ENCODE peak calls at places on chromosomes 1 and 21, in eight cellular contexts. P, W, E, D, R, F, M and T are unnamed samples.

GRCh38 chr1:72485786-72486185 is 203.4 kb upstream of the NEGR1 start:
- DNase-seq in P (peak), W (no peak), E (no peak), D (peak), R (no peak), F (no peak), M (no peak), T (no peak)

GRCh38 chr1:183209533-183210158 is 23.6 kb downstream of the LAMC2 start:
- DNase-seq in P (peak), W (no peak), E (no peak), D (peak), R (no peak), F (no peak), M (peak), T (no peak)

GRCh38 chr1:164515932-164516331 is 43.1 kb upstream of the PBX1 start:
- DNase-seq in P (no peak), W (no peak), E (no peak), D (peak), R (no peak), F (no peak), M (peak), T (no peak)

GRCh38 chr1:94998748-94999147 is 71.8 kb upstream of the CNN3 start:
- DNase-seq in P (no peak), W (no peak), E (no peak), D (no peak), R (no peak), F (no peak), M (no peak), T (no peak)

GRCh38 chr21:43364851-43365424 is 62.0 kb downstream of the SIK1 start:
- DNase-seq in P (no peak), W (no peak), E (no peak), D (no peak), R (no peak), F (no peak), M (no peak), T (no peak)

GRCh38 chr21:29145354-29145782 is 14.9 kb downstream of the MAP3K7CL start:
- DNase-seq in P (peak), W (no peak), E (no peak), D (peak), R (no peak), F (no peak), M (peak), T (no peak)

GRCh38 chr1:50266509-50266908 is 156.7 kb downstream of the DMRTA2 start:
- DNase-seq in P (peak), W (peak), E (no peak), D (peak), R (no peak), F (no peak), M (peak), T (no peak)

GRCh38 chr1:12178511-12178910 is 11.7 kb downstream of the TNFRSF1B start:
- DNase-seq in P (no peak), W (no peak), E (no peak), D (no peak), R (no peak), F (no peak), M (no peak), T (no peak)

GRCh38 chr1:112358061-112358770 is 37.8 kb upstream of the CTTNBP2NL start:
- DNase-seq in P (no peak), W (no peak), E (no peak), D (no peak), R (no peak), F (no peak), M (peak), T (no peak)

GRCh38 chr1:172662464-172663109 is 3.7 kb downstream of the FASLG start:
- DNase-seq in P (peak), W (no peak), E (no peak), D (peak), R (no peak), F (peak), M (peak), T (no peak)

GRCh38 chr1:197526736-197527371 is 248.4 kb downstream of the DENND1B start:
- DNase-seq in P (peak), W (no peak), E (no peak), D (peak), R (no peak), F (no peak), M (peak), T (no peak)

GRCh38 chr1:103514920-103515503 is 10.5 kb upstream of the RNPC3 start:
- DNase-seq in P (peak), W (no peak), E (no peak), D (peak), R (no peak), F (no peak), M (peak), T (no peak)

GRCh38 chr1:8016244-8017241 is 9.6 kb downstream of the ERRFI1 start:
- DNase-seq in P (no peak), W (no peak), E (no peak), D (no peak), R (no peak), F (no peak), M (peak), T (no peak)

GRCh38 chr21:25562660-25563059 is 44.6 kb downstream of the MRPL39 start:
- DNase-seq in P (no peak), W (no peak), E (no peak), D (no peak), R (no peak), F (no peak), M (no peak), T (no peak)

GRCh38 chr1:165823552-165824268 is 3.7 kb upstream of the UCK2 start:
- DNase-seq in P (no peak), W (no peak), E (no peak), D (no peak), R (no peak), F (no peak), M (no peak), T (no peak)

GRCh38 chr1:226558293-226558692 is 9.7 kb downstream of the STUM start:
- DNase-seq in P (no peak), W (no peak), E (no peak), D (peak), R (no peak), F (no peak), M (no peak), T (no peak)

GRCh38 chr21:38346286-38346685 is 89.5 kb downstream of the KCNJ15 start:
- DNase-seq in P (no peak), W (no peak), E (no peak), D (no peak), R (no peak), F (no peak), M (no peak), T (no peak)

GRCh38 chr1:214494706-214495105 is 56.7 kb downstream of the PTPN14 start:
- DNase-seq in P (peak), W (no peak), E (no peak), D (no peak), R (no peak), F (no peak), M (peak), T (no peak)

DNA sequence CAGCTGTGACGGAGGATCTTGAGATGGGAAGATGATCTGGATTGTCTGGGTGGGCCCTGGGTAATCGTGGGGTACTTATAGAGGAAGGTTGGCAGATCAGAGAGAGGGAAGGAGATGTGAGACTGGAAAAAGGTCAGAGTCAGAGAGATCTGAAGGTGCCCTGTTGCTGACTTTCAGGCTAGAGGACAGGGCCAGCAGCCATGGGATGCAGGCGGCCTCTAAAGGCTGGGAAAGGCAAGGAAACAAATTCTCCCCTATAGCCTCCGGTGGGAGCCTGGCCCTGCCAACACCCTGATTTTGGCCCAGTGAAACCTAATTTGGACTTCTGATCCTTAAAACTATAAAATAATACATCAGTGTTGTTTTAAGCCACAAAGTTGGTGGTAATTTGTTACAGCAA is 153.5 kb upstream of the TMEM51 start:
- DNase-seq in P (no peak), W (no peak), E (no peak), D (no peak), R (no peak), F (no peak), M (no peak), T (no peak)
- TF ChIP-seq CTCF in P (peak), W (no peak), E (no peak), D (no peak), R (no peak), F (no peak), M (peak), T (no peak)

DNA sequence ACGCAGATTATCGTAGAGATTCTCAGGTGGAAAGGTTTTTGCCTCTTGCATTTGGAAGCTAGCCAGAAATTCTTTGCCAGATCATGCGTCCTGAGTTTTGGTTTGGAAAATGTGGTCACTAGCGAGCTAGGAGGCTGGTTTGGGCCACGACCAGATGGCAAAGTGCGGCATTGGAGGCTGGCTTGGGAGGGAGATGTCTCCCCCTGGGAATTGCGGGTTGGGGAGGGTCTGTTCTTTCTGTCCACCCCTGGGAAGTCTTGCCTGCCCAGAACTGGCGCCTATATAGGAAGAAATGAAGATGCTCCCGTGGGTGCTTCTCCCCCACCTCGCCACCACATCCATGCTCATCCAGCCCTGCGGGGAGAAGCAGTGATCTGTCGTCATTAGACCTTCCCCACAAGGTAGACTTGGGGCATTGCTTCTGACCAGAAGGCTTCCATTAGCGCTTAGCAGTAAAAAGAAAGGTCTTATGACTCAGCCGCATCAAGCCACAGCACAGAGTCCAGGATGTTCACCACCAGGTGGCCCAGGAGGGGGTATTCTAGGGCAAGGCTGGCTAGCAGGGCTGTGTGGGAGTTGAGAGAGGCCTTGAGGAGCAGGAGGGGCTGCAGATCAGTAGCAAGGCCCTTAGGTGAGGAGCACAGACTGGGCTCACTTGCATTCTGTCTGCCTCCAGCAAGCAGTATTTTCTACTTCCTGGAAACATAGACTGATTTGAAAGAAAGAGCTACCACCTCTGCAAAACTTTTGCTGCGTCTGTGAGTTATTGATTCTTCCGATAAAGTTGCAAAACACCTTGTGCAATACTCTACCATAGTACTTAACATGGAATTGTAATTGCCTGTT is 1.5 kb upstream of the PTP4A2 start:
- DNase-seq in P (peak), W (peak), E (peak), D (peak), R (peak), F (peak), M (peak), T (peak)
- TF ChIP-seq CTCF in P (peak), W (peak), E (no peak), D (peak), R (peak), F (peak), M (peak), T (no peak)

DNA sequence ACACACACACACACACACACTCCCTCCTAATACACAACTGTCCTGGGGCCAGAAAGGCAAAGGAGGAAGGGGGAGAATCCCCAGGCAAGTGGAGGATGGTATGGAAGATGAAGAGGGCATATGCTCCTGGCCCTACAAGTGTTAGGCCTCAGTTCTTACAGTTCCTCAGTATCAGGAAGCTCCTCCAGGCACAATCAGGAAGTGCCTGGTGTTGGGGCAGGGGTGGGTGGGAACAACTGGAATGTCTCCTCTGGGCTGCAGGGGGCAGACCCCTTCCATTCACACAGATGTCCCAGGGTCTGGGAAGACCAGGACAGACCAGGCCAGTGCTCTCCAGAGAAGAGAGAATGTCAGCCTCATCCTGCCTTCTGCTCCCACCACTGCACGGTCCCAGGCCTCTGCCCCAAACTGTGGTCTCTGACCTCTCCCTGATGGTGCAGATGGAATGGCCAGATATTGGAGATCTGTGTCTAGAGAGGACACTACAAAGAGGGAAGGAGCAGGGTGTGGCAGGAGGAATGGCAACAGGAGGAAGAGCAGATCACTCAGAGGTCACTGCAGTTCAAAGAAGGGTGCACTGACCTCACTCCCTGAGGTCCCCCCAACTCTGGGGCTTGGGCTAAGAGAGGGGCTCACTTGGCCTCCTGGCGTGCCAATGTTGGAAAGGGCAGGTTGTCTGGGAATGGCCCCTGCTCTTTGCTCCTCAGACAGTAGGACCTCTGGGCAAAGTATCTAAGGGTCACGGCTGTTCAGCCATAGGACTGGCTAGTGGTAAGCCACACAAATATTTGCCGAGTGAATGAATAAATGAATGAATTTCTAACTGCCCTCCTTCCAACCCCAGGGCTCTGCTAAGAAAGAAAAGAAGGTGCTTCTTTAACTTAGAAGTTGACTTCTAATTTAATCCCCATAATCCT is 2.5 kb upstream of the DENND2D start:
- DNase-seq in P (no peak), W (no peak), E (no peak), D (no peak), R (no peak), F (no peak), M (no peak), T (no peak)
- TF ChIP-seq CTCF in P (no peak), W (no peak), E (no peak), D (no peak), R (no peak), F (no peak), M (no peak), T (no peak)

DNA sequence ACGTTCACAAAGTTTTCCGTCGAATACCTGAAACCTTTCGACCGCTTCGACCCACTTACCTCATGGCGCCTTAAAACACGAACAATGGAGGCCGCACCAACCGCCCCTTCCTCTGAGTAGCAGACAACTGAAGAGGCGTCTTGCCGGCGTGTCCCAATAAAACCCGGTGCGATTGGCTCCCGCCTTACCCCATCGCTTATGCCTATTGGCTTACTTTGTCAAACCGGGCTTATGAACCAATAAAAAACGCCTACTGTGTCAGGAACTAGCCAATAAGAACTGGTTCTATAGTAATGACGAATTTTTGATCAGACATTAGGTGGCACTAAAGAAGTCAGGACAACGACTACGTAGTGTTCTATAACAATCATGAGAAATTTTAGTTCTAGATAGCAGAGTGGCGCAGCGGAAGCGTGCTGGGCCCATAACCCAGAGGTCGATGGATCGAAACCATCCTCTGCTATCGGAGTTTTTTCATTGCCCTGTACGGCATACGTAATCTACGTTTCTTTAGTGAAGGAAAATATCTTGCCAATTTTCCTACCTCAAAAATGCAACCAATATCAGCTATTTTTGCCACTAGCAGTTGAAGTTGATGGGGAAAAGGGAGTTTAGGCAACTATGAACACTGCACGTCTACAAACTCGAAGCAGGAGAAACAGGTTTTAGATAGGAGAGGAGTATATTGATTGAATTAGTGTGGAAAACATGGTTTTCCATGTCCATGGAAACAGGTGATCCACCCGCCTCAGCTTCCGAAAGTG is at the start of gene ILF2:
- DNase-seq in P (peak), W (peak), E (peak), D (peak), R (peak), F (peak), M (peak), T (peak)
- TF ChIP-seq CTCF in P (no peak), W (no peak), E (no peak), D (peak), R (no peak), F (peak), M (peak), T (no peak)

DNA sequence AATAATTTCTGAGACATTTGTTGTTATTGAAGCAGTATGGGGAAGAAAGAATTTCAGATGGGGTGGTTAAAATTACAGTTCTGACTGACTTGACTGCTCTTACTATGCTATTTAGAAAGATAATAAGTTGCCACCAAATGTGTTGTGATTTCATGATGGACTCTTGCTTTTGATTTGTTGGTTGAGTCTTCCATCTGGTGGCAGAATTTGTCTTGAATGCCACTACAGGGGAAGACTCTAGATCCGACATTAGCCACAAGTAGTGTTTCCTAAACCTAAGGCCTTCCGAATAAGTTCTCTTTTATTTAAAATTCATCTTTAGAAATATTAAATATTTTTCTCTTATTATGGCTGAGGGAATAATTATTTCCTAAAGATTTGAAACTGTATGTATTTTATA is 190.9 kb upstream of the ADGRL4 start:
- DNase-seq in P (no peak), W (no peak), E (no peak), D (peak), R (no peak), F (no peak), M (peak), T (no peak)
- TF ChIP-seq CTCF in P (peak), W (no peak), E (no peak), D (peak), R (peak), F (no peak), M (peak), T (no peak)